ENCODE peak calls at places on chromosomes 6 and 20, in nine cellular contexts. One of them, this sample, is unnamed.

GRCh38 chr6:22145823-22146379 is 150.9 kb downstream of the PRL start:
- DNase-seq in non-pigmented ciliary epithelial cell: peak
- DNase-seq in skeletal muscle cell: no peak
- DNase-seq in stimulated activated CD8-positive, alpha-beta memory T cell treated with anti-CD3 and anti-CD28 coated beads, Interleukin-2, amount 100 ng/mL, for 1 hour: no peak
- DNase-seq in lower lobe of right lung: no peak
- DNase-seq in AG10803: peak
- DNase-seq in NCI-H510A: peak
- DNase-seq in RPMI7951: peak
- DNase-seq in activated T-cell treated with anti-CD3 and anti-CD28 coated beads, Interleukin-2, amount 50 U/mL, for 4 hours: no peak
- DNase-seq in this sample: no peak

GRCh38 chr6:141133346-141133745 is 999.4 kb upstream of the GJE1 start:
- DNase-seq in non-pigmented ciliary epithelial cell: no peak
- DNase-seq in skeletal muscle cell: peak
- DNase-seq in stimulated activated CD8-positive, alpha-beta memory T cell treated with anti-CD3 and anti-CD28 coated beads, Interleukin-2, amount 100 ng/mL, for 1 hour: no peak
- DNase-seq in lower lobe of right lung: no peak
- DNase-seq in AG10803: peak
- DNase-seq in NCI-H510A: no peak
- DNase-seq in RPMI7951: no peak
- DNase-seq in activated T-cell treated with anti-CD3 and anti-CD28 coated beads, Interleukin-2, amount 50 U/mL, for 4 hours: no peak
- DNase-seq in this sample: no peak

GRCh38 chr6:144662812-144663211 is 377.7 kb downstream of the UTRN start:
- DNase-seq in non-pigmented ciliary epithelial cell: no peak
- DNase-seq in skeletal muscle cell: no peak
- DNase-seq in stimulated activated CD8-positive, alpha-beta memory T cell treated with anti-CD3 and anti-CD28 coated beads, Interleukin-2, amount 100 ng/mL, for 1 hour: no peak
- DNase-seq in lower lobe of right lung: no peak
- DNase-seq in AG10803: peak
- DNase-seq in NCI-H510A: no peak
- DNase-seq in RPMI7951: no peak
- DNase-seq in activated T-cell treated with anti-CD3 and anti-CD28 coated beads, Interleukin-2, amount 50 U/mL, for 4 hours: no peak
- DNase-seq in this sample: no peak

GRCh38 chr6:48476257-48476656 is 365.3 kb upstream of the PTCHD4 start:
- DNase-seq in non-pigmented ciliary epithelial cell: peak
- DNase-seq in skeletal muscle cell: peak
- DNase-seq in stimulated activated CD8-positive, alpha-beta memory T cell treated with anti-CD3 and anti-CD28 coated beads, Interleukin-2, amount 100 ng/mL, for 1 hour: no peak
- DNase-seq in lower lobe of right lung: no peak
- DNase-seq in AG10803: no peak
- DNase-seq in NCI-H510A: no peak
- DNase-seq in RPMI7951: no peak
- DNase-seq in activated T-cell treated with anti-CD3 and anti-CD28 coated beads, Interleukin-2, amount 50 U/mL, for 4 hours: no peak
- DNase-seq in this sample: no peak

GRCh38 chr20:50363027-50363426 is 147.2 kb upstream of the PTPN1 start:
- DNase-seq in non-pigmented ciliary epithelial cell: no peak
- DNase-seq in skeletal muscle cell: no peak
- DNase-seq in stimulated activated CD8-positive, alpha-beta memory T cell treated with anti-CD3 and anti-CD28 coated beads, Interleukin-2, amount 100 ng/mL, for 1 hour: no peak
- DNase-seq in lower lobe of right lung: no peak
- DNase-seq in AG10803: no peak
- DNase-seq in NCI-H510A: no peak
- DNase-seq in RPMI7951: no peak
- DNase-seq in activated T-cell treated with anti-CD3 and anti-CD28 coated beads, Interleukin-2, amount 50 U/mL, for 4 hours: no peak
- DNase-seq in this sample: no peak

GRCh38 chr20:32485770-32486248 is 99.3 kb downstream of the NOL4L start:
- DNase-seq in non-pigmented ciliary epithelial cell: no peak
- DNase-seq in skeletal muscle cell: no peak
- DNase-seq in stimulated activated CD8-positive, alpha-beta memory T cell treated with anti-CD3 and anti-CD28 coated beads, Interleukin-2, amount 100 ng/mL, for 1 hour: no peak
- DNase-seq in lower lobe of right lung: no peak
- DNase-seq in AG10803: no peak
- DNase-seq in NCI-H510A: no peak
- DNase-seq in RPMI7951: no peak
- DNase-seq in activated T-cell treated with anti-CD3 and anti-CD28 coated beads, Interleukin-2, amount 50 U/mL, for 4 hours: no peak
- DNase-seq in this sample: no peak

GRCh38 chr20:50572922-50573777 is 63.0 kb downstream of the PTPN1 start:
- DNase-seq in non-pigmented ciliary epithelial cell: no peak
- DNase-seq in skeletal muscle cell: peak
- DNase-seq in stimulated activated CD8-positive, alpha-beta memory T cell treated with anti-CD3 and anti-CD28 coated beads, Interleukin-2, amount 100 ng/mL, for 1 hour: no peak
- DNase-seq in lower lobe of right lung: no peak
- DNase-seq in AG10803: peak
- DNase-seq in NCI-H510A: peak
- DNase-seq in RPMI7951: peak
- DNase-seq in activated T-cell treated with anti-CD3 and anti-CD28 coated beads, Interleukin-2, amount 50 U/mL, for 4 hours: no peak
- DNase-seq in this sample: no peak

GRCh38 chr6:47733879-47734558 is 35.6 kb downstream of the ADGRF4 start:
- DNase-seq in non-pigmented ciliary epithelial cell: no peak
- DNase-seq in skeletal muscle cell: no peak
- DNase-seq in stimulated activated CD8-positive, alpha-beta memory T cell treated with anti-CD3 and anti-CD28 coated beads, Interleukin-2, amount 100 ng/mL, for 1 hour: no peak
- DNase-seq in lower lobe of right lung: no peak
- DNase-seq in AG10803: peak
- DNase-seq in NCI-H510A: no peak
- DNase-seq in RPMI7951: peak
- DNase-seq in activated T-cell treated with anti-CD3 and anti-CD28 coated beads, Interleukin-2, amount 50 U/mL, for 4 hours: no peak
- DNase-seq in this sample: no peak

GRCh38 chr6:143698759-143699750 is 21.3 kb downstream of the PHACTR2 start:
- DNase-seq in non-pigmented ciliary epithelial cell: no peak
- DNase-seq in skeletal muscle cell: no peak
- DNase-seq in stimulated activated CD8-positive, alpha-beta memory T cell treated with anti-CD3 and anti-CD28 coated beads, Interleukin-2, amount 100 ng/mL, for 1 hour: no peak
- DNase-seq in lower lobe of right lung: no peak
- DNase-seq in AG10803: peak
- DNase-seq in NCI-H510A: no peak
- DNase-seq in RPMI7951: no peak
- DNase-seq in activated T-cell treated with anti-CD3 and anti-CD28 coated beads, Interleukin-2, amount 50 U/mL, for 4 hours: no peak
- DNase-seq in this sample: no peak

GRCh38 chr6:100479180-100480035 is 14.7 kb upstream of the SIM1 start:
- DNase-seq in non-pigmented ciliary epithelial cell: no peak
- DNase-seq in skeletal muscle cell: no peak
- DNase-seq in stimulated activated CD8-positive, alpha-beta memory T cell treated with anti-CD3 and anti-CD28 coated beads, Interleukin-2, amount 100 ng/mL, for 1 hour: no peak
- DNase-seq in lower lobe of right lung: no peak
- DNase-seq in AG10803: peak
- DNase-seq in NCI-H510A: no peak
- DNase-seq in RPMI7951: peak
- DNase-seq in activated T-cell treated with anti-CD3 and anti-CD28 coated beads, Interleukin-2, amount 50 U/mL, for 4 hours: no peak
- DNase-seq in this sample: no peak

GRCh38 chr6:47358440-47359225 is 48.9 kb upstream of the TNFRSF21 start:
- DNase-seq in non-pigmented ciliary epithelial cell: no peak
- DNase-seq in skeletal muscle cell: no peak
- DNase-seq in stimulated activated CD8-positive, alpha-beta memory T cell treated with anti-CD3 and anti-CD28 coated beads, Interleukin-2, amount 100 ng/mL, for 1 hour: no peak
- DNase-seq in lower lobe of right lung: no peak
- DNase-seq in AG10803: no peak
- DNase-seq in NCI-H510A: no peak
- DNase-seq in RPMI7951: no peak
- DNase-seq in activated T-cell treated with anti-CD3 and anti-CD28 coated beads, Interleukin-2, amount 50 U/mL, for 4 hours: no peak
- DNase-seq in this sample: no peak

GRCh38 chr6:11227698-11228097 is 4.8 kb downstream of the NEDD9 start:
- DNase-seq in non-pigmented ciliary epithelial cell: no peak
- DNase-seq in skeletal muscle cell: no peak
- DNase-seq in stimulated activated CD8-positive, alpha-beta memory T cell treated with anti-CD3 and anti-CD28 coated beads, Interleukin-2, amount 100 ng/mL, for 1 hour: no peak
- DNase-seq in lower lobe of right lung: no peak
- DNase-seq in AG10803: no peak
- DNase-seq in NCI-H510A: no peak
- DNase-seq in RPMI7951: no peak
- DNase-seq in activated T-cell treated with anti-CD3 and anti-CD28 coated beads, Interleukin-2, amount 50 U/mL, for 4 hours: no peak
- DNase-seq in this sample: no peak

GRCh38 chr6:113540491-113540890 is 316.7 kb upstream of the MARCKS start:
- DNase-seq in non-pigmented ciliary epithelial cell: no peak
- DNase-seq in skeletal muscle cell: no peak
- DNase-seq in stimulated activated CD8-positive, alpha-beta memory T cell treated with anti-CD3 and anti-CD28 coated beads, Interleukin-2, amount 100 ng/mL, for 1 hour: no peak
- DNase-seq in lower lobe of right lung: no peak
- DNase-seq in AG10803: peak
- DNase-seq in NCI-H510A: no peak
- DNase-seq in RPMI7951: peak
- DNase-seq in activated T-cell treated with anti-CD3 and anti-CD28 coated beads, Interleukin-2, amount 50 U/mL, for 4 hours: no peak
- DNase-seq in this sample: no peak

GRCh38 chr20:53763707-53764415 is 170.2 kb upstream of the ZNF217 start:
- DNase-seq in non-pigmented ciliary epithelial cell: no peak
- DNase-seq in skeletal muscle cell: no peak
- DNase-seq in stimulated activated CD8-positive, alpha-beta memory T cell treated with anti-CD3 and anti-CD28 coated beads, Interleukin-2, amount 100 ng/mL, for 1 hour: no peak
- DNase-seq in lower lobe of right lung: no peak
- DNase-seq in AG10803: peak
- DNase-seq in NCI-H510A: peak
- DNase-seq in RPMI7951: peak
- DNase-seq in activated T-cell treated with anti-CD3 and anti-CD28 coated beads, Interleukin-2, amount 50 U/mL, for 4 hours: no peak
- DNase-seq in this sample: no peak

GRCh38 chr6:170090561-170090960 is 200.3 kb downstream of the DLL1 start:
- DNase-seq in non-pigmented ciliary epithelial cell: no peak
- DNase-seq in skeletal muscle cell: no peak
- DNase-seq in stimulated activated CD8-positive, alpha-beta memory T cell treated with anti-CD3 and anti-CD28 coated beads, Interleukin-2, amount 100 ng/mL, for 1 hour: no peak
- DNase-seq in lower lobe of right lung: no peak
- DNase-seq in AG10803: no peak
- DNase-seq in NCI-H510A: no peak
- DNase-seq in RPMI7951: no peak
- DNase-seq in activated T-cell treated with anti-CD3 and anti-CD28 coated beads, Interleukin-2, amount 50 U/mL, for 4 hours: no peak
- DNase-seq in this sample: no peak

GRCh38 chr6:38179794-38180430 is 360.4 kb downstream of the ZFAND3 start:
- DNase-seq in non-pigmented ciliary epithelial cell: no peak
- DNase-seq in skeletal muscle cell: no peak
- DNase-seq in stimulated activated CD8-positive, alpha-beta memory T cell treated with anti-CD3 and anti-CD28 coated beads, Interleukin-2, amount 100 ng/mL, for 1 hour: no peak
- DNase-seq in lower lobe of right lung: no peak
- DNase-seq in AG10803: no peak
- DNase-seq in NCI-H510A: no peak
- DNase-seq in RPMI7951: no peak
- DNase-seq in activated T-cell treated with anti-CD3 and anti-CD28 coated beads, Interleukin-2, amount 50 U/mL, for 4 hours: no peak
- DNase-seq in this sample: no peak

GRCh38 chr6:144331610-144332009 is 46.5 kb downstream of the UTRN start:
- DNase-seq in non-pigmented ciliary epithelial cell: no peak
- DNase-seq in skeletal muscle cell: no peak
- DNase-seq in stimulated activated CD8-positive, alpha-beta memory T cell treated with anti-CD3 and anti-CD28 coated beads, Interleukin-2, amount 100 ng/mL, for 1 hour: no peak
- DNase-seq in lower lobe of right lung: no peak
- DNase-seq in AG10803: peak
- DNase-seq in NCI-H510A: no peak
- DNase-seq in RPMI7951: no peak
- DNase-seq in activated T-cell treated with anti-CD3 and anti-CD28 coated beads, Interleukin-2, amount 50 U/mL, for 4 hours: no peak
- DNase-seq in this sample: no peak

GRCh38 chr6:123323419-123324329 is 313.1 kb downstream of the TRDN start:
- DNase-seq in non-pigmented ciliary epithelial cell: peak
- DNase-seq in skeletal muscle cell: peak
- DNase-seq in stimulated activated CD8-positive, alpha-beta memory T cell treated with anti-CD3 and anti-CD28 coated beads, Interleukin-2, amount 100 ng/mL, for 1 hour: no peak
- DNase-seq in lower lobe of right lung: no peak
- DNase-seq in AG10803: peak
- DNase-seq in NCI-H510A: no peak
- DNase-seq in RPMI7951: no peak
- DNase-seq in activated T-cell treated with anti-CD3 and anti-CD28 coated beads, Interleukin-2, amount 50 U/mL, for 4 hours: no peak
- DNase-seq in this sample: no peak

GRCh38 chr20:6169251-6169650 is 46.4 kb upstream of the FERMT1 start:
- DNase-seq in non-pigmented ciliary epithelial cell: no peak
- DNase-seq in skeletal muscle cell: no peak
- DNase-seq in stimulated activated CD8-positive, alpha-beta memory T cell treated with anti-CD3 and anti-CD28 coated beads, Interleukin-2, amount 100 ng/mL, for 1 hour: no peak
- DNase-seq in lower lobe of right lung: no peak
- DNase-seq in AG10803: peak
- DNase-seq in NCI-H510A: no peak
- DNase-seq in RPMI7951: peak
- DNase-seq in activated T-cell treated with anti-CD3 and anti-CD28 coated beads, Interleukin-2, amount 50 U/mL, for 4 hours: no peak
- DNase-seq in this sample: no peak

GRCh38 chr6:31558631-31559500 is 11.5 kb downstream of the NFKBIL1 start:
- DNase-seq in non-pigmented ciliary epithelial cell: no peak
- DNase-seq in skeletal muscle cell: no peak
- DNase-seq in stimulated activated CD8-positive, alpha-beta memory T cell treated with anti-CD3 and anti-CD28 coated beads, Interleukin-2, amount 100 ng/mL, for 1 hour: peak
- DNase-seq in lower lobe of right lung: peak
- DNase-seq in AG10803: peak
- DNase-seq in NCI-H510A: no peak
- DNase-seq in RPMI7951: peak
- DNase-seq in activated T-cell treated with anti-CD3 and anti-CD28 coated beads, Interleukin-2, amount 50 U/mL, for 4 hours: peak
- DNase-seq in this sample: no peak

GRCh38 chr20:400451-401275 is 7.4 kb upstream of the RBCK1 start:
- DNase-seq in non-pigmented ciliary epithelial cell: no peak
- DNase-seq in skeletal muscle cell: no peak
- DNase-seq in stimulated activated CD8-positive, alpha-beta memory T cell treated with anti-CD3 and anti-CD28 coated beads, Interleukin-2, amount 100 ng/mL, for 1 hour: no peak
- DNase-seq in lower lobe of right lung: no peak
- DNase-seq in AG10803: no peak
- DNase-seq in NCI-H510A: no peak
- DNase-seq in RPMI7951: no peak
- DNase-seq in activated T-cell treated with anti-CD3 and anti-CD28 coated beads, Interleukin-2, amount 50 U/mL, for 4 hours: no peak
- DNase-seq in this sample: no peak

GRCh38 chr6:52325695-52326471 is 36.1 kb upstream of the PAQR8 start:
- DNase-seq in non-pigmented ciliary epithelial cell: no peak
- DNase-seq in skeletal muscle cell: no peak
- DNase-seq in stimulated activated CD8-positive, alpha-beta memory T cell treated with anti-CD3 and anti-CD28 coated beads, Interleukin-2, amount 100 ng/mL, for 1 hour: no peak
- DNase-seq in lower lobe of right lung: no peak
- DNase-seq in AG10803: no peak
- DNase-seq in NCI-H510A: no peak
- DNase-seq in RPMI7951: peak
- DNase-seq in activated T-cell treated with anti-CD3 and anti-CD28 coated beads, Interleukin-2, amount 50 U/mL, for 4 hours: no peak
- DNase-seq in this sample: no peak

GRCh38 chr6:10307028-10307427 is 107.8 kb downstream of the TFAP2A start:
- DNase-seq in non-pigmented ciliary epithelial cell: no peak
- DNase-seq in skeletal muscle cell: no peak
- DNase-seq in stimulated activated CD8-positive, alpha-beta memory T cell treated with anti-CD3 and anti-CD28 coated beads, Interleukin-2, amount 100 ng/mL, for 1 hour: no peak
- DNase-seq in lower lobe of right lung: no peak
- DNase-seq in AG10803: no peak
- DNase-seq in NCI-H510A: no peak
- DNase-seq in RPMI7951: no peak
- DNase-seq in activated T-cell treated with anti-CD3 and anti-CD28 coated beads, Interleukin-2, amount 50 U/mL, for 4 hours: no peak
- DNase-seq in this sample: no peak

GRCh38 chr6:151440498-151440897 is 11.4 kb downstream of the RMND1 start:
- DNase-seq in non-pigmented ciliary epithelial cell: no peak
- DNase-seq in skeletal muscle cell: no peak
- DNase-seq in stimulated activated CD8-positive, alpha-beta memory T cell treated with anti-CD3 and anti-CD28 coated beads, Interleukin-2, amount 100 ng/mL, for 1 hour: no peak
- DNase-seq in lower lobe of right lung: no peak
- DNase-seq in AG10803: no peak
- DNase-seq in NCI-H510A: no peak
- DNase-seq in RPMI7951: no peak
- DNase-seq in activated T-cell treated with anti-CD3 and anti-CD28 coated beads, Interleukin-2, amount 50 U/mL, for 4 hours: no peak
- DNase-seq in this sample: no peak

GRCh38 chr20:51481311-51481997 is 61.1 kb downstream of the NFATC2 start:
- DNase-seq in non-pigmented ciliary epithelial cell: no peak
- DNase-seq in skeletal muscle cell: no peak
- DNase-seq in stimulated activated CD8-positive, alpha-beta memory T cell treated with anti-CD3 and anti-CD28 coated beads, Interleukin-2, amount 100 ng/mL, for 1 hour: peak
- DNase-seq in lower lobe of right lung: no peak
- DNase-seq in AG10803: no peak
- DNase-seq in NCI-H510A: no peak
- DNase-seq in RPMI7951: no peak
- DNase-seq in activated T-cell treated with anti-CD3 and anti-CD28 coated beads, Interleukin-2, amount 50 U/mL, for 4 hours: peak
- DNase-seq in this sample: no peak

GRCh38 chr6:36688534-36689075 is 9.0 kb upstream of the RAB44 start:
- DNase-seq in non-pigmented ciliary epithelial cell: no peak
- DNase-seq in skeletal muscle cell: no peak
- DNase-seq in stimulated activated CD8-positive, alpha-beta memory T cell treated with anti-CD3 and anti-CD28 coated beads, Interleukin-2, amount 100 ng/mL, for 1 hour: no peak
- DNase-seq in lower lobe of right lung: no peak
- DNase-seq in AG10803: peak
- DNase-seq in NCI-H510A: no peak
- DNase-seq in RPMI7951: no peak
- DNase-seq in activated T-cell treated with anti-CD3 and anti-CD28 coated beads, Interleukin-2, amount 50 U/mL, for 4 hours: no peak
- DNase-seq in this sample: no peak

GRCh38 chr6:112881828-112882227 is 534.7 kb downstream of the RFPL4B start:
- DNase-seq in non-pigmented ciliary epithelial cell: no peak
- DNase-seq in skeletal muscle cell: no peak
- DNase-seq in stimulated activated CD8-positive, alpha-beta memory T cell treated with anti-CD3 and anti-CD28 coated beads, Interleukin-2, amount 100 ng/mL, for 1 hour: no peak
- DNase-seq in lower lobe of right lung: no peak
- DNase-seq in AG10803: peak
- DNase-seq in NCI-H510A: no peak
- DNase-seq in RPMI7951: no peak
- DNase-seq in activated T-cell treated with anti-CD3 and anti-CD28 coated beads, Interleukin-2, amount 50 U/mL, for 4 hours: no peak
- DNase-seq in this sample: no peak

GRCh38 chr20:42556575-42556974 is 633.1 kb downstream of the PTPRT start:
- DNase-seq in non-pigmented ciliary epithelial cell: no peak
- DNase-seq in skeletal muscle cell: no peak
- DNase-seq in stimulated activated CD8-positive, alpha-beta memory T cell treated with anti-CD3 and anti-CD28 coated beads, Interleukin-2, amount 100 ng/mL, for 1 hour: no peak
- DNase-seq in lower lobe of right lung: no peak
- DNase-seq in AG10803: no peak
- DNase-seq in NCI-H510A: no peak
- DNase-seq in RPMI7951: no peak
- DNase-seq in activated T-cell treated with anti-CD3 and anti-CD28 coated beads, Interleukin-2, amount 50 U/mL, for 4 hours: no peak
- DNase-seq in this sample: no peak

GRCh38 chr6:34970487-34970886 is 81.4 kb downstream of the ANKS1A start:
- DNase-seq in non-pigmented ciliary epithelial cell: no peak
- DNase-seq in skeletal muscle cell: no peak
- DNase-seq in stimulated activated CD8-positive, alpha-beta memory T cell treated with anti-CD3 and anti-CD28 coated beads, Interleukin-2, amount 100 ng/mL, for 1 hour: no peak
- DNase-seq in lower lobe of right lung: no peak
- DNase-seq in AG10803: peak
- DNase-seq in NCI-H510A: no peak
- DNase-seq in RPMI7951: peak
- DNase-seq in activated T-cell treated with anti-CD3 and anti-CD28 coated beads, Interleukin-2, amount 50 U/mL, for 4 hours: no peak
- DNase-seq in this sample: no peak

GRCh38 chr6:117352466-117353081 is 73.2 kb downstream of the ROS1 start:
- DNase-seq in non-pigmented ciliary epithelial cell: no peak
- DNase-seq in skeletal muscle cell: peak
- DNase-seq in stimulated activated CD8-positive, alpha-beta memory T cell treated with anti-CD3 and anti-CD28 coated beads, Interleukin-2, amount 100 ng/mL, for 1 hour: no peak
- DNase-seq in lower lobe of right lung: no peak
- DNase-seq in AG10803: peak
- DNase-seq in NCI-H510A: no peak
- DNase-seq in RPMI7951: peak
- DNase-seq in activated T-cell treated with anti-CD3 and anti-CD28 coated beads, Interleukin-2, amount 50 U/mL, for 4 hours: no peak
- DNase-seq in this sample: no peak

GRCh38 chr6:67717281-67717680 is 917.8 kb upstream of the ADGRB3 start:
- DNase-seq in non-pigmented ciliary epithelial cell: peak
- DNase-seq in skeletal muscle cell: no peak
- DNase-seq in stimulated activated CD8-positive, alpha-beta memory T cell treated with anti-CD3 and anti-CD28 coated beads, Interleukin-2, amount 100 ng/mL, for 1 hour: no peak
- DNase-seq in lower lobe of right lung: no peak
- DNase-seq in AG10803: no peak
- DNase-seq in NCI-H510A: no peak
- DNase-seq in RPMI7951: no peak
- DNase-seq in activated T-cell treated with anti-CD3 and anti-CD28 coated beads, Interleukin-2, amount 50 U/mL, for 4 hours: no peak
- DNase-seq in this sample: no peak

This sample was measured in D721Med.